ENCODE peak calls at places on chromosome 13, in nine cellular contexts. One of them, this sample, is unnamed.

GRCh38 chr13:49560270-49561063 is 24.9 kb downstream of the RCBTB1 start:
- DNase-seq in globus pallidus: no peak
- DNase-seq in NAMALWA: no peak
- DNase-seq in RWPE1: peak; percentile 14
- DNase-seq in GM12865: no peak
- DNase-seq in iris pigment epithelial cell: peak; percentile 87
- DNase-seq in NCI-H774: no peak
- DNase-seq in activated CD4-positive, alpha-beta T cell treated with anti-CD3 and anti-CD28 coated beads, Interleukin-2, amount 50 U/mL, for 48 hours: no peak
- DNase-seq in upper lobe of right lung: no peak
- DNase-seq in this sample: no peak

GRCh38 chr13:41136396-41137031 is 3.9 kb upstream of the KBTBD6 start:
- DNase-seq in globus pallidus: no peak
- DNase-seq in NAMALWA: no peak
- DNase-seq in RWPE1: no peak
- DNase-seq in GM12865: no peak
- DNase-seq in iris pigment epithelial cell: no peak
- DNase-seq in NCI-H774: no peak
- DNase-seq in activated CD4-positive, alpha-beta T cell treated with anti-CD3 and anti-CD28 coated beads, Interleukin-2, amount 50 U/mL, for 48 hours: no peak
- DNase-seq in upper lobe of right lung: no peak
- DNase-seq in this sample: no peak

GRCh38 chr13:106529415-106530208 is 5.8 kb downstream of the EFNB2 start:
- DNase-seq in globus pallidus: no peak
- DNase-seq in NAMALWA: no peak
- DNase-seq in RWPE1: no peak
- DNase-seq in GM12865: no peak
- DNase-seq in iris pigment epithelial cell: no peak
- DNase-seq in NCI-H774: no peak
- DNase-seq in activated CD4-positive, alpha-beta T cell treated with anti-CD3 and anti-CD28 coated beads, Interleukin-2, amount 50 U/mL, for 48 hours: no peak
- DNase-seq in upper lobe of right lung: no peak
- DNase-seq in this sample: no peak

GRCh38 chr13:36795463-36795862 is 23.6 kb upstream of the RFXAP start:
- DNase-seq in globus pallidus: no peak
- DNase-seq in NAMALWA: no peak
- DNase-seq in RWPE1: no peak
- DNase-seq in GM12865: no peak
- DNase-seq in iris pigment epithelial cell: no peak
- DNase-seq in NCI-H774: no peak
- DNase-seq in activated CD4-positive, alpha-beta T cell treated with anti-CD3 and anti-CD28 coated beads, Interleukin-2, amount 50 U/mL, for 48 hours: no peak
- DNase-seq in upper lobe of right lung: no peak
- DNase-seq in this sample: no peak

GRCh38 chr13:94112227-94112626 is 367.3 kb downstream of the DCT start:
- DNase-seq in globus pallidus: no peak
- DNase-seq in NAMALWA: no peak
- DNase-seq in RWPE1: peak; percentile 1
- DNase-seq in GM12865: no peak
- DNase-seq in iris pigment epithelial cell: peak; percentile 97
- DNase-seq in NCI-H774: no peak
- DNase-seq in activated CD4-positive, alpha-beta T cell treated with anti-CD3 and anti-CD28 coated beads, Interleukin-2, amount 50 U/mL, for 48 hours: no peak
- DNase-seq in upper lobe of right lung: no peak
- DNase-seq in this sample: no peak

GRCh38 chr13:50866817-50867640 is 23.5 kb upstream of the DLEU7 start:
- DNase-seq in globus pallidus: no peak
- DNase-seq in NAMALWA: no peak
- DNase-seq in RWPE1: no peak
- DNase-seq in GM12865: no peak
- DNase-seq in iris pigment epithelial cell: no peak
- DNase-seq in NCI-H774: no peak
- DNase-seq in activated CD4-positive, alpha-beta T cell treated with anti-CD3 and anti-CD28 coated beads, Interleukin-2, amount 50 U/mL, for 48 hours: no peak
- DNase-seq in upper lobe of right lung: no peak
- DNase-seq in this sample: no peak

GRCh38 chr13:51000058-51000457 is 90.5 kb downstream of the RNASEH2B start:
- DNase-seq in globus pallidus: no peak
- DNase-seq in NAMALWA: no peak
- DNase-seq in RWPE1: no peak
- DNase-seq in GM12865: no peak
- DNase-seq in iris pigment epithelial cell: no peak
- DNase-seq in NCI-H774: no peak
- DNase-seq in activated CD4-positive, alpha-beta T cell treated with anti-CD3 and anti-CD28 coated beads, Interleukin-2, amount 50 U/mL, for 48 hours: no peak
- DNase-seq in upper lobe of right lung: no peak
- DNase-seq in this sample: no peak

GRCh38 chr13:31997641-31998040 is 33.9 kb upstream of the FRY start:
- DNase-seq in globus pallidus: no peak
- DNase-seq in NAMALWA: no peak
- DNase-seq in RWPE1: no peak
- DNase-seq in GM12865: no peak
- DNase-seq in iris pigment epithelial cell: no peak
- DNase-seq in NCI-H774: no peak
- DNase-seq in activated CD4-positive, alpha-beta T cell treated with anti-CD3 and anti-CD28 coated beads, Interleukin-2, amount 50 U/mL, for 48 hours: no peak
- DNase-seq in upper lobe of right lung: no peak
- DNase-seq in this sample: no peak

GRCh38 chr13:50282016-50282415 is 266.8 kb downstream of the KCNRG start:
- DNase-seq in globus pallidus: no peak
- DNase-seq in NAMALWA: no peak
- DNase-seq in RWPE1: no peak
- DNase-seq in GM12865: no peak
- DNase-seq in iris pigment epithelial cell: no peak
- DNase-seq in NCI-H774: no peak
- DNase-seq in activated CD4-positive, alpha-beta T cell treated with anti-CD3 and anti-CD28 coated beads, Interleukin-2, amount 50 U/mL, for 48 hours: no peak
- DNase-seq in upper lobe of right lung: no peak
- DNase-seq in this sample: no peak

GRCh38 chr13:113648218-113648615 is 9.8 kb downstream of the ATP4B start:
- DNase-seq in globus pallidus: peak; percentile 2
- DNase-seq in NAMALWA: no peak
- DNase-seq in RWPE1: no peak
- DNase-seq in GM12865: no peak
- DNase-seq in iris pigment epithelial cell: no peak
- DNase-seq in NCI-H774: no peak
- DNase-seq in activated CD4-positive, alpha-beta T cell treated with anti-CD3 and anti-CD28 coated beads, Interleukin-2, amount 50 U/mL, for 48 hours: no peak
- DNase-seq in upper lobe of right lung: peak; percentile 48
- DNase-seq in this sample: no peak

GRCh38 chr13:112696869-112697465 is 7.1 kb downstream of the ATP11A start:
- DNase-seq in globus pallidus: no peak
- DNase-seq in NAMALWA: no peak
- DNase-seq in RWPE1: no peak
- DNase-seq in GM12865: no peak
- DNase-seq in iris pigment epithelial cell: no peak
- DNase-seq in NCI-H774: no peak
- DNase-seq in activated CD4-positive, alpha-beta T cell treated with anti-CD3 and anti-CD28 coated beads, Interleukin-2, amount 50 U/mL, for 48 hours: no peak
- DNase-seq in upper lobe of right lung: no peak
- DNase-seq in this sample: no peak

GRCh38 chr13:95325485-95325884 is 24.2 kb upstream of the ABCC4 start:
- DNase-seq in globus pallidus: no peak
- DNase-seq in NAMALWA: no peak
- DNase-seq in RWPE1: no peak
- DNase-seq in GM12865: no peak
- DNase-seq in iris pigment epithelial cell: no peak
- DNase-seq in NCI-H774: no peak
- DNase-seq in activated CD4-positive, alpha-beta T cell treated with anti-CD3 and anti-CD28 coated beads, Interleukin-2, amount 50 U/mL, for 48 hours: no peak
- DNase-seq in upper lobe of right lung: no peak
- DNase-seq in this sample: no peak

GRCh38 chr13:27797228-27797624 is 4.9 kb downstream of the GSX1 start:
- DNase-seq in globus pallidus: no peak
- DNase-seq in NAMALWA: no peak
- DNase-seq in RWPE1: peak; percentile 22
- DNase-seq in GM12865: no peak
- DNase-seq in iris pigment epithelial cell: no peak
- DNase-seq in NCI-H774: no peak
- DNase-seq in activated CD4-positive, alpha-beta T cell treated with anti-CD3 and anti-CD28 coated beads, Interleukin-2, amount 50 U/mL, for 48 hours: no peak
- DNase-seq in upper lobe of right lung: no peak
- DNase-seq in this sample: no peak

GRCh38 chr13:51806571-51806970 is 2.6 kb upstream of the DHRS12 start:
- DNase-seq in globus pallidus: no peak
- DNase-seq in NAMALWA: peak; percentile 58
- DNase-seq in RWPE1: no peak
- DNase-seq in GM12865: peak; percentile 33
- DNase-seq in iris pigment epithelial cell: peak; percentile 53
- DNase-seq in NCI-H774: no peak
- DNase-seq in activated CD4-positive, alpha-beta T cell treated with anti-CD3 and anti-CD28 coated beads, Interleukin-2, amount 50 U/mL, for 48 hours: no peak
- DNase-seq in upper lobe of right lung: no peak
- DNase-seq in this sample: peak; percentile 50

GRCh38 chr13:33123066-33123940 is 107.1 kb downstream of the KL start:
- DNase-seq in globus pallidus: peak; percentile 63
- DNase-seq in NAMALWA: no peak
- DNase-seq in RWPE1: no peak
- DNase-seq in GM12865: no peak
- DNase-seq in iris pigment epithelial cell: peak; percentile 41
- DNase-seq in NCI-H774: no peak
- DNase-seq in activated CD4-positive, alpha-beta T cell treated with anti-CD3 and anti-CD28 coated beads, Interleukin-2, amount 50 U/mL, for 48 hours: no peak
- DNase-seq in upper lobe of right lung: no peak
- DNase-seq in this sample: peak; percentile 74

GRCh38 chr13:99436686-99437416 is 64.4 kb upstream of the TM9SF2 start:
- DNase-seq in globus pallidus: peak; percentile 71
- DNase-seq in NAMALWA: peak; percentile 96
- DNase-seq in RWPE1: peak; percentile 66
- DNase-seq in GM12865: peak; percentile 94
- DNase-seq in iris pigment epithelial cell: peak; percentile 80
- DNase-seq in NCI-H774: peak; percentile 71
- DNase-seq in activated CD4-positive, alpha-beta T cell treated with anti-CD3 and anti-CD28 coated beads, Interleukin-2, amount 50 U/mL, for 48 hours: peak; percentile 96
- DNase-seq in upper lobe of right lung: peak; percentile 92
- DNase-seq in this sample: peak; percentile 86

GRCh38 chr13:97879646-97880297 is 73.7 kb upstream of the IPO5 start:
- DNase-seq in globus pallidus: no peak
- DNase-seq in NAMALWA: no peak
- DNase-seq in RWPE1: peak; percentile 69
- DNase-seq in GM12865: no peak
- DNase-seq in iris pigment epithelial cell: peak; percentile 89
- DNase-seq in NCI-H774: no peak
- DNase-seq in activated CD4-positive, alpha-beta T cell treated with anti-CD3 and anti-CD28 coated beads, Interleukin-2, amount 50 U/mL, for 48 hours: no peak
- DNase-seq in upper lobe of right lung: no peak
- DNase-seq in this sample: no peak

GRCh38 chr13:78317030-78317429 is 286.3 kb downstream of the POU4F1 start:
- DNase-seq in globus pallidus: no peak
- DNase-seq in NAMALWA: peak; percentile 12
- DNase-seq in RWPE1: peak; percentile 17
- DNase-seq in GM12865: peak; percentile 22
- DNase-seq in iris pigment epithelial cell: no peak
- DNase-seq in NCI-H774: no peak
- DNase-seq in activated CD4-positive, alpha-beta T cell treated with anti-CD3 and anti-CD28 coated beads, Interleukin-2, amount 50 U/mL, for 48 hours: no peak
- DNase-seq in upper lobe of right lung: no peak
- DNase-seq in this sample: peak; percentile 30